ENCODE peak calls at places on chromosomes 3 and 15, in eight cellular contexts. U, P, F, C, B, L, W and E are unnamed samples.

GRCh38 chr3:170622369-170623159 is 36.7 kb upstream of the SLC7A14 start:
- DNase-seq in U (no peak), P (no peak), F (peak; percentile 48), C (no peak), B (no peak), L (no peak), W (no peak), E (no peak)

GRCh38 chr15:88904808-88905327 is 8.3 kb downstream of the MFGE8 start:
- DNase-seq in U (peak; percentile 93), P (peak; percentile 76), F (peak; percentile 85), C (peak; percentile 87), B (no peak), L (peak; percentile 78), W (no peak), E (peak; percentile 74)

GRCh38 chr15:28979208-28979891 is 93.6 kb downstream of the APBA2 start:
- DNase-seq in U (peak; percentile 48), P (no peak), F (no peak), C (no peak), B (no peak), L (no peak), W (no peak), E (no peak)

GRCh38 chr3:159837725-159838124 is 150.9 kb upstream of the IL12A start:
- DNase-seq in U (no peak), P (no peak), F (no peak), C (no peak), B (no peak), L (no peak), W (no peak), E (no peak)

GRCh38 chr3:45226206-45226915 is at the start of gene TMEM158:
- DNase-seq in U (peak; percentile 89), P (peak; percentile 87), F (peak; percentile 98), C (peak; percentile 89), B (no peak), L (peak; percentile 40), W (no peak), E (peak; percentile 78)

GRCh38 chr3:42688487-42689420 is 3.4 kb downstream of the KLHL40 start:
- DNase-seq in U (peak; percentile 41), P (no peak), F (no peak), C (no peak), B (no peak), L (no peak), W (no peak), E (no peak)

GRCh38 chr3:43629254-43629653 is 7.4 kb upstream of the ANO10 start:
- DNase-seq in U (no peak), P (no peak), F (no peak), C (no peak), B (no peak), L (no peak), W (no peak), E (no peak)

GRCh38 chr3:128879991-128880390 is 571 bp downstream of the ACAD9 start:
- DNase-seq in U (peak; percentile 77), P (no peak), F (no peak), C (no peak), B (no peak), L (no peak), W (no peak), E (no peak)

GRCh38 chr15:36811903-36812302 is 232.5 kb downstream of the CDIN1 start:
- DNase-seq in U (no peak), P (no peak), F (no peak), C (no peak), B (no peak), L (peak; percentile 81), W (no peak), E (no peak)

DNA sequence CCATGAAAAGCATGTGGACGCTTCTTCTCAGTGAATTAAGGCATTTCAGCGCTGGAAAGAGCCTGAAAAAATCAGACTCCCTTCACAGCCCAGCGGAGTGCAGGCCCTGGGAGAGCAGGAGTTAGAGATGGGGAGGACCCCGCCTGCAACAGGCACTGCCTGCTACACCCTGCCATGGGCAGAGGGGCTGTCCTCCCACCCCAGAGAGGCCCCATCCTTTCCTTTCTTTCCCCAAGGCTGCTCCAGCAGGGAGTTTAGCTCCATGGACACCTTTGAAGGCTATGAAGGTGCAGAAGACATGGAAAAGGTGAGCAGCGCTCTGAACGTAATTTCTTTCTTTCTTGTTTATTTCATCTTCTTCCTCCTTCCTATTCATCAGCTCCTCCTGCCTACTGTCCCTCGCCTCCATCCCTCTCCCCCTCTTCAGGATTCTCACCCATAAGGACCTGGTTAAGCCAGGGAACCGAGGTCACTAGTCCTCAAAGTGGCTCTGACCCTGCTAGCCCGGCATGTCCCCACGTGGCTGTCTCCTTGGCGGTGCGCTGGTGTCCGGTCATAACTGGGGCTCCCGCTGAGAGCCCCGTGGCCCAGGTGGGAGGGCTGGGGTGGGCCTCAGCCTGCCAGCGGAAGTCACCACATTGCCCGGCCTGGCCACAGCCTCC is 16.1 kb upstream of the ADIPOQ start:
- DNase-seq in U (peak; percentile 81), P (no peak), F (no peak), C (no peak), B (no peak), L (no peak), W (no peak), E (no peak)
- H3K4me3 ChIP-seq in U (peak overlapping the region; percentile 54), P (peak overlapping the region; percentile 88), F (peak overlapping the region; percentile 71), C (no peak overlapping the region), B (peak overlapping the region; percentile 75), L (no peak overlapping the region), W (peak overlapping the region; percentile 47), E (peak overlapping the region; percentile 63)

DNA sequence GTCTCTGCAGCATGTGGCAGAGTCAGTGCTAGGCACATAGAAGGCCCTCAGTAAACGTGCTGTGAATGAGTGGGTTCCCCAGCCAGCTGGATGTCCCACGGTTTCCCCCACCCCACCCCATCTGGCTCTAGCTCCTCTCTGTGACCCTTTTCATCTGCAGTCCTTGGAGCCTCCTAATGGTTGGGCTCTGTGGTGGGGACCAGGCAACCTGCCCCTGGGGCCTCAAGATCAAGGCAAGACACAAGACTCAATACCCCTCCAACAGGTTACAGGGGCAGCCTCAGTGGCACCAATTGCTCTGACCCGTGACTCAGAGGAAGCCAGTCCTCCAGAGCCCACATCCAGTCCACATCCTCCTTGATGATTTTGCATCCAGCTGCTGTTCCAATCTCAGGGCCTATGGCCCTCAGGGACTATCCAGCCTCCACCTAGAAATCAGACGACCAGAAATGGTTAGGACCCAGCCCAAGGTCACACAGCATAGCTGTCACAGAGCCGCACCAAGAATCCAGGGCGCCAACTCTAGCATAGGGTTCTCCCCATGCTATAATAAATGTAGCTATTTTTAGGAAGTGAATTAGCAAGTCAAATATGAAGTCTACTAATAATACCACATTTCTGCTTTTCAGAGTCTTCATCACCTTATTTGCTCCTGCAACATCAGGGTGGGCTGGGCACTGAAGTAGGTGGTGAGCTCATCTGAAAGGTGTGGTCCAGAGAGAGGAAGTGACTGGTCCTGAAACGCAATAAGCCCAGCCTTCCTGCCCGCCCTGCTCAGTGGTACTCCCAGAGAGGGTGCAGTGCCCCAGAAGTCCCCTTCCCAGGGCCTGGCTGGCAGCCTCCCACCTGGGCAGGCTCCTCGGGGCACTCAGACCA is 17.4 kb upstream of the CYP11A1 start:
- DNase-seq in U (peak; percentile 94), P (peak; percentile 68), F (no peak), C (peak; percentile 58), B (no peak), L (peak; percentile 43), W (no peak), E (no peak)
- TF ChIP-seq POLR2A in U (no peak), P (no peak), F (no peak), C (no peak), B (no peak), L (no peak), W (no peak), E (no peak)

DNA sequence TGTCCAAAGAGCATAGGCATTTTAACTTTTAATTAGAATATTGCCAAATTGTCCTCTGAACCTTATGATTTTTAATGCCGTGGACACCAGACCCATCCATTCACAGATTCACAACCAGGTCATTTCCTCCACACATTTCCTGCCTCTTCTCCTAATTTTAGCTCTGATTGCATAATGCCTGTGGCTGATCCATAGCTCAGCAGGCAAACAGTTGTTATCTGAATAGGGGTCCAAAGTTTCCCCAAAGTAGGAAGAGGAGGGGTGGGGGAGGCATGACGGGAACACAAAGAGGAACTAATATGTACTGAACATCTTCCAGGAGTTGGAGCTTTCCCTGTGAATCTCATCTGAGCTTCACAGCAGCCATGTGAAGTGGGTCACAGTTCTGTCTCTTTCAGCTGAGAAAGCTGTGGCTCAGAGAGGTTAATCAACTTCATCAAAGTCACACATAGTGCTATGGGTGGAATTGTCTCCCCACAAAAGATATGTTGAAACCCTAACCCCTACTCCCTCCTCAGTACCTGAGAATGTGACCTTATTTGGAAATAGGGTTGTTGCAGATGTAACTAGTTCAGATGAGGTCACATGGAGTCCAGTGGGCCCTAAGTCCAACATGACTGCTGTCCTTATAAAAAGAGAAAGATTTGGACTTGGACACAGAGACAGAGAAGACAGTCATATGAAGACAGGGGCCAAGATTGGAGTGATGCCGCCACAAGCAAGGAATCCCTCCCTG is 106.7 kb upstream of the AGBL1 start:
- DNase-seq in U (no peak), P (no peak), F (no peak), C (no peak), B (no peak), L (no peak), W (no peak), E (no peak)
- TF ChIP-seq POLR2AphosphoS5 in U (no peak), P (no peak), F (no peak), C (no peak), B (no peak), L (no peak), W (no peak), E (no peak)

GRCh38 chr15:74957301-74958035 is 896 bp upstream of the RPP25 start:
- DNase-seq in U (peak; percentile 80), P (no peak), F (no peak), C (peak; percentile 67), B (no peak), L (no peak), W (no peak), E (no peak)

GRCh38 chr15:74955017-74955416 is 1.6 kb downstream of the RPP25 start:
- DNase-seq in U (peak; percentile 73), P (no peak), F (peak; percentile 7), C (no peak), B (no peak), L (no peak), W (no peak), E (no peak)

GRCh38 chr15:74956648-74957300 is at the start of gene RPP25:
- DNase-seq in U (peak; percentile 93), P (peak; percentile 87), F (peak; percentile 87), C (peak; percentile 91), B (peak; percentile 78), L (peak; percentile 76), W (no peak), E (peak; percentile 65)

GRCh38 chr15:74954515-74954914 is 2.1 kb downstream of the RPP25 start:
- DNase-seq in U (peak; percentile 61), P (no peak), F (peak; percentile 93), C (no peak), B (no peak), L (peak; percentile 59), W (no peak), E (no peak)

DNA sequence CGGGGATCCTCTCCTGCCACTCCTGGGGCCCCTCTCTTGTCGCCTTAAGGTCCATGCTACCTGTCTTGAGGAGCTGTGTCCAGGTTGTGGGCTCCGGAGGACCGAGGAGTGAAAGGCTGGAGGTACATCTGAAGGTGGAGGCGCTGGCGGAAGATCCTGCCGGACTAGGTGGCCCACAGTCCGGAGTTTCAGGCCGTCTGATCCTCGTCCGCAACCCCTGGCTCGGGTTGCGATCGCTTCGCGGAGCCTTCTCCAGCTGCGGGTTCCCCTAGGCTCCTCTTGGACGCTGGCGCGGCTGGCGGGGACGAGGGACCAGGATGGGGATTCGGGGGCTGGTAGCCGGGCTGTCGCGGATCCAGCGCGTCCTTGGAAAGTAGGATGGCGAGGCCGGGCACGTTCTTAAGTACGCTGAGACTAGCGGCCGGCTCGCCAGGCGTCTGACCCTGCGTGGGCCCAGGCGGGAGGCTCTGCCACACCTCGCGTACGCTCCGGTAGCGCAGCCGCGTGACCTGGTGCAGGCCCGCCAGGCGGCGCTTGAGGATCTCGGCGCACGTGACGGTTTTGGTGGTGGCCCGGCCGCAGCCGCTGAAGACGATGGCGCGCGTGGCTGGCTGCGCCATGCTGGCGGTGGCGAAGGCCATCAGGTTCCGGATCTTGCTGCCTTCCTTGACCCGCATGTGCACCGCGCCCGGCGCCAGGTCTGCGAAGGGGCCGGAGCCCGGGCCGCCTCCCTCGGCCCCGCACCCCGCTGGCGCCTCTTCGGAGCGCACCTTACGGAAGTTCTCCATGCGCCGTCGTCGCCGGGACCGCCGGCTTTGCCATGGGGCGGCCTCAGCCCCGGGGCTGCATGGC is 550 bp downstream of the RPP25 start:
- DNase-seq in U (peak; percentile 92), P (peak; percentile 85), F (peak; percentile 67), C (peak; percentile 88), B (no peak), L (peak; percentile 79), W (no peak), E (peak; percentile 52)
- H3K4me3 ChIP-seq in U (peak overlapping the region; percentile 78), P (peak overlapping the region; percentile 80), F (peak overlapping the region; percentile 52), C (peak overlapping the region; percentile 52), B (peak overlapping the region; percentile 62), L (peak overlapping the region; percentile 44), W (peak overlapping the region; percentile 41), E (peak overlapping the region; percentile 45)